ENCODE peak calls at places on chromosomes 4 and X, in five cellular contexts. One of them, this sample, is unnamed. For H3K27me3 and H3K36me3, the result is how much of the 10 kb centered on the place peaks cover.

GRCh38 chrX:147550217-147550616 is 361.5 kb upstream of the FMR1 start:
- DNase-seq in tibial artery: no peak
- DNase-seq in WERI-Rb-1: peak
- DNase-seq in Panc1: no peak
- DNase-seq in sigmoid colon: no peak
- DNase-seq in this sample: peak

GRCh38 chr4:3283916-3284315 is 8.9 kb upstream of the RGS12 start:
- DNase-seq in sigmoid colon: no peak
- DNase-seq in WERI-Rb-1: no peak
- DNase-seq in tibial artery: no peak
- DNase-seq in Panc1: no peak
- DNase-seq in this sample: peak

GRCh38 chr4:73988096-73988495 is at the start of gene PPBP:
- DNase-seq in WERI-Rb-1: no peak
- DNase-seq in tibial artery: no peak
- DNase-seq in sigmoid colon: no peak
- DNase-seq in Panc1: no peak
- DNase-seq in this sample: no peak

GRCh38 chrX:12239356-12240082 is 101.2 kb downstream of the FRMPD4 start:
- DNase-seq in sigmoid colon: no peak
- DNase-seq in Panc1: no peak
- DNase-seq in WERI-Rb-1: no peak
- DNase-seq in tibial artery: no peak
- DNase-seq in this sample: no peak

GRCh38 chrX:17247144-17247543 is 127.9 kb upstream of the NHS start:
- DNase-seq in tibial artery: no peak
- DNase-seq in sigmoid colon: no peak
- DNase-seq in Panc1: no peak
- DNase-seq in WERI-Rb-1: no peak
- DNase-seq in this sample: no peak

GRCh38 chr4:87461281-87461700 is 38.9 kb downstream of the NUDT9 start:
- DNase-seq in WERI-Rb-1: no peak
- DNase-seq in sigmoid colon: no peak
- DNase-seq in Panc1: no peak
- DNase-seq in tibial artery: no peak
- DNase-seq in this sample: no peak

GRCh38 chr4:150647008-150647407 is 65.1 kb downstream of the MAB21L2 start:
- DNase-seq in sigmoid colon: no peak
- DNase-seq in WERI-Rb-1: no peak
- DNase-seq in Panc1: no peak
- DNase-seq in tibial artery: no peak
- DNase-seq in this sample: no peak

GRCh38 chr4:7805533-7806079 is 134.1 kb downstream of the AFAP1 start:
- DNase-seq in WERI-Rb-1: no peak
- DNase-seq in Panc1: peak
- DNase-seq in tibial artery: peak
- DNase-seq in sigmoid colon: no peak
- DNase-seq in this sample: no peak

GRCh38 chrX:154731881-154732280 is 19.0 kb downstream of the GAB3 start:
- DNase-seq in sigmoid colon: no peak
- DNase-seq in tibial artery: no peak
- DNase-seq in Panc1: no peak
- DNase-seq in WERI-Rb-1: peak
- DNase-seq in this sample: no peak

GRCh38 chr4:36235306-36235705 is 9.0 kb downstream of the ARAP2 start:
- DNase-seq in Panc1: no peak
- DNase-seq in sigmoid colon: no peak
- DNase-seq in WERI-Rb-1: no peak
- DNase-seq in tibial artery: no peak
- DNase-seq in this sample: peak

GRCh38 chr4:38511702-38512101 is 152.3 kb upstream of the KLF3 start:
- DNase-seq in Panc1: no peak
- DNase-seq in sigmoid colon: no peak
- DNase-seq in tibial artery: no peak
- DNase-seq in WERI-Rb-1: no peak
- DNase-seq in this sample: no peak

GRCh38 chrX:43822015-43822414 is 60.2 kb downstream of the MAOB start:
- DNase-seq in sigmoid colon: no peak
- DNase-seq in Panc1: no peak
- DNase-seq in WERI-Rb-1: no peak
- DNase-seq in tibial artery: no peak
- DNase-seq in this sample: no peak

GRCh38 chr4:38114435-38114834 is 154.2 kb downstream of the PTTG2 start:
- DNase-seq in tibial artery: no peak
- DNase-seq in sigmoid colon: no peak
- DNase-seq in Panc1: no peak
- DNase-seq in WERI-Rb-1: no peak
- DNase-seq in this sample: peak

GRCh38 chr4:73990988-73991883 is 3.2 kb upstream of the PPBP start:
- DNase-seq in Panc1: no peak
- DNase-seq in WERI-Rb-1: no peak
- DNase-seq in tibial artery: no peak
- DNase-seq in sigmoid colon: no peak
- DNase-seq in this sample: no peak

GRCh38 chrX:71169586-71169985 is 24.9 kb downstream of the NLGN3 start:
- DNase-seq in Panc1: no peak
- DNase-seq in WERI-Rb-1: no peak
- DNase-seq in tibial artery: no peak
- DNase-seq in sigmoid colon: no peak
- DNase-seq in this sample: no peak

GRCh38 chr4:109989044-109989443 is 76.4 kb downstream of the EGF start:
- DNase-seq in Panc1: no peak
- DNase-seq in sigmoid colon: no peak
- DNase-seq in WERI-Rb-1: no peak
- DNase-seq in tibial artery: no peak
- DNase-seq in this sample: no peak

GRCh38 chrX:6024204-6024603 is 204.5 kb downstream of the NLGN4X start:
- DNase-seq in Panc1: no peak
- DNase-seq in sigmoid colon: no peak
- DNase-seq in WERI-Rb-1: no peak
- DNase-seq in tibial artery: no peak
- DNase-seq in this sample: no peak

GRCh38 chr4:38531126-38531737 is 132.8 kb upstream of the KLF3 start:
- DNase-seq in sigmoid colon: no peak
- DNase-seq in WERI-Rb-1: no peak
- DNase-seq in tibial artery: no peak
- DNase-seq in Panc1: no peak
- DNase-seq in this sample: peak

GRCh38 chr4:101718810-101719209 is 71.7 kb upstream of the BANK1 start:
- DNase-seq in WERI-Rb-1: no peak
- DNase-seq in Panc1: no peak
- DNase-seq in sigmoid colon: no peak
- DNase-seq in tibial artery: no peak
- DNase-seq in this sample: no peak

GRCh38 chr4:101724093-101724492 is 66.4 kb upstream of the BANK1 start:
- DNase-seq in tibial artery: no peak
- DNase-seq in sigmoid colon: no peak
- DNase-seq in Panc1: no peak
- DNase-seq in WERI-Rb-1: no peak
- DNase-seq in this sample: no peak
- H3K4me3 ChIP-seq in tibial artery: no peak
- H3K4me3 ChIP-seq in sigmoid colon: no peak
- H3K4me3 ChIP-seq in Panc1: no peak
- H3K4me3 ChIP-seq in WERI-Rb-1: no peak
- H3K4me3 ChIP-seq in this sample: no peak

DNA sequence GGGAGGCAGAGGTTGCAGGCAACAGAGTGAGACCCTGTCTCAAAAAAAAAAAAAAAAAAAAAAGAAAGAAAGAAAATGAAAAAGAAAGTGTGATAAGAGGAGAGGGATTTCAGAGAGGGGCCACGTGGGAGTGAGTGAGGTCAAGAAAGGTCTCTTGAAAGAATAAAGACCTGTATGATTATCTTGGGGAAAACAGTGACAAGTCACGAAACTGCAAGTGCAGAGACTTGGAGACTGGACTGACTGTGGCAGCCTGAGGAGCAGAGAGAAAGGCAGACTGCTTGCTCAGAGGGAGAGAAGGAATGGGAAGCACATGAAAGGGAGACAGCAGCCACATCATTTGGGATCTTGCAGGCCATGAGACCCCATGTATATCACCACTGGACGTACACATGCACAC is 207.1 kb upstream of the TBL1X start:
- DNase-seq in sigmoid colon: no peak
- DNase-seq in tibial artery: no peak
- DNase-seq in WERI-Rb-1: no peak
- DNase-seq in Panc1: no peak
- DNase-seq in this sample: no peak
- H3K27me3 ChIP-seq in sigmoid colon: under half
- H3K27me3 ChIP-seq in tibial artery: under half
- H3K27me3 ChIP-seq in WERI-Rb-1: under half
- H3K27me3 ChIP-seq in Panc1: under half
- H3K27me3 ChIP-seq in this sample: under half

GRCh38 chr4:186630128-186630527 is 74.8 kb upstream of the MTNR1A start:
- DNase-seq in Panc1: no peak
- DNase-seq in tibial artery: no peak
- DNase-seq in sigmoid colon: no peak
- DNase-seq in WERI-Rb-1: no peak
- DNase-seq in this sample: no peak
- H3K36me3 ChIP-seq in Panc1: under half
- H3K36me3 ChIP-seq in tibial artery: under half
- H3K36me3 ChIP-seq in sigmoid colon: under half
- H3K36me3 ChIP-seq in WERI-Rb-1: under half
- H3K36me3 ChIP-seq in this sample: under half

DNA sequence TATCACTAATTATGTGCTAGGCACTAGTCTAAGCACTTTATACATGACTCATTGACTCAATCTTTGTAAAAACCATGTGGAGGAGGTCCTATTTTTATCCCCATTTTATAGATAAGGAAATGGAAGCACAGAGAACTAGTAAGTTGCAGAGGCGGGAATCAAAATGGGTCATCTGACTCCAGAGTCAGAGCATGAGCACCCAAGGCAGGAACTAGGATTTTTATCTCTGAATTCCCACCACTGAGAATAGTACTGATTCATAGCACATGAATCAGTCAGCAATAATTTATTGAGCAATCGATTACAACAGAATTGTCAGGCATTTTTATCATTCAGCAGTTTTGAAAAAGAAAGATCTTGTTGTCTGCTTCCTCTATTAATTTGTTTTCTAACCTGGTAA is 19.3 kb downstream of the SCARB2 start:
- DNase-seq in Panc1: no peak
- DNase-seq in WERI-Rb-1: no peak
- DNase-seq in tibial artery: peak
- DNase-seq in sigmoid colon: no peak
- DNase-seq in this sample: no peak
- H3K4me3 ChIP-seq in Panc1: no peak
- H3K4me3 ChIP-seq in WERI-Rb-1: no peak
- H3K4me3 ChIP-seq in tibial artery: no peak
- H3K4me3 ChIP-seq in sigmoid colon: no peak
- H3K4me3 ChIP-seq in this sample: no peak

This sample was measured in H7.